ENCODE peak calls at places on chromosome 18, in seven cellular contexts. P, B, Z, W, F, X and K are unnamed samples.

GRCh38 chr18:11518788-11519685 is 90.4 kb upstream of the SLC35G4 start:
- DNase-seq in F (no peak), P (peak), X (peak), B (peak), Z (peak), W (peak), K (peak)

GRCh38 chr18:61731693-61732376 is 161.0 kb downstream of the RNF152 start:
- DNase-seq in X (no peak), W (no peak), F (no peak), Z (no peak), P (no peak), B (no peak), K (no peak)

GRCh38 chr18:3596324-3597158 is 146.6 kb downstream of the TGIF1 start:
- DNase-seq in P (peak), W (peak), Z (peak), X (peak), F (no peak), B (no peak), K (no peak)

GRCh38 chr18:61079714-61080113 is 253.5 kb upstream of the CDH20 start:
- DNase-seq in P (no peak), W (no peak), Z (no peak), X (no peak), B (no peak), F (no peak), K (no peak)

GRCh38 chr18:75421656-75422055 is 5.8 kb downstream of the SMIM21 start:
- DNase-seq in F (no peak), B (no peak), X (no peak), W (no peak), P (no peak), Z (no peak), K (no peak)

GRCh38 chr18:2103299-2103698 is 468.0 kb downstream of the METTL4 start:
- DNase-seq in P (no peak), B (no peak), F (no peak), W (no peak), Z (no peak), X (no peak), K (no peak)

GRCh38 chr18:8988262-8988871 is 114.1 kb upstream of the NDUFV2 start:
- DNase-seq in X (peak), Z (peak), F (peak), W (peak), B (peak), P (peak), K (peak)

GRCh38 chr18:21742323-21742687 is 1.7 kb downstream of the MIB1 start:
- DNase-seq in W (peak), F (no peak), B (no peak), X (no peak), P (no peak), Z (no peak), K (no peak)

GRCh38 chr18:56933472-56933871 is 213.4 kb upstream of the BOD1L2 start:
- DNase-seq in Z (no peak), B (no peak), P (no peak), F (no peak), W (no peak), X (no peak), K (no peak)

GRCh38 chr18:76098728-76099514 is 396.1 kb downstream of the ZNF516 start:
- DNase-seq in X (no peak), F (no peak), W (no peak), Z (no peak), P (no peak), B (no peak), K (no peak)

GRCh38 chr18:35117951-35118411 is 76.8 kb downstream of the MAPRE2 start:
- DNase-seq in F (peak), X (no peak), W (no peak), P (no peak), Z (no peak), B (no peak), K (no peak)

GRCh38 chr18:10121028-10121427 is 207.2 kb downstream of the VAPA start:
- DNase-seq in P (no peak), Z (no peak), X (no peak), W (no peak), F (no peak), B (no peak), K (no peak)

GRCh38 chr18:4454548-4455112 is 477 bp downstream of the DLGAP1 start:
- DNase-seq in Z (no peak), W (no peak), B (no peak), F (peak), X (no peak), P (no peak), K (no peak)

GRCh38 chr18:13374468-13375301 is 156.1 kb downstream of the LDLRAD4 start:
- DNase-seq in B (no peak), Z (no peak), X (no peak), F (peak), W (no peak), P (no peak), K (no peak)

GRCh38 chr18:51211552-51211951 is 14.1 kb upstream of the MEX3C start:
- DNase-seq in B (no peak), X (no peak), W (peak), Z (no peak), F (no peak), P (no peak), K (no peak)

GRCh38 chr18:50099725-50100414 is 95.1 kb downstream of the MYO5B start:
- DNase-seq in Z (no peak), F (no peak), W (no peak), B (no peak), X (peak), P (no peak), K (no peak)

GRCh38 chr18:70450658-70451253 is 161.9 kb downstream of the SOCS6 start:
- DNase-seq in Z (peak), W (no peak), B (no peak), F (peak), X (no peak), P (no peak), K (no peak)

GRCh38 chr18:45316127-45316526 is 299.1 kb upstream of the SLC14A2 start:
- DNase-seq in Z (no peak), P (no peak), W (no peak), F (no peak), X (no peak), B (no peak), K (no peak)

GRCh38 chr18:3409811-3410210 is 40.2 kb upstream of the TGIF1 start:
- DNase-seq in P (no peak), Z (no peak), F (no peak), W (no peak), B (peak), X (no peak), K (no peak)